ENCODE peak calls at places on chromosomes 4 and X, in eight cellular contexts. L is heart right ventricle; Z is endothelial cell of umbilical vein; R is bronchial epithelial cell; S is NB4; I is effector memory CD4-positive, alpha-beta T cell; K is left ventricle myocardium inferior; O is transverse colon. B is an unnamed sample.

GRCh38 chr4:88533088-88533790 is 9.7 kb upstream of the PYURF start:
- DNase-seq in I (no peak), L (no peak), S (no peak), O (no peak), K (no peak), R (peak), Z (peak), B (no peak)

GRCh38 chr4:13544556-13545393 is 467 bp upstream of the NKX3-2 start:
- DNase-seq in I (no peak), L (peak), R (peak), S (peak), Z (peak), K (peak), O (peak), B (peak)

GRCh38 chrX:97039363-97040029 is 155.8 kb downstream of the RPA4 start:
- DNase-seq in L (peak), Z (peak), I (no peak), R (peak), S (no peak), K (peak), O (peak), B (no peak)

GRCh38 chrX:48956728-48957414 is 536 bp downstream of the OTUD5 start:
- DNase-seq in R (no peak), O (peak), L (peak), K (no peak), I (peak), S (peak), Z (peak), B (no peak)

GRCh38 chrX:1182211-1182610 is 30.2 kb downstream of the CRLF2 start:
- DNase-seq in O (no peak), K (no peak), I (no peak), Z (no peak), S (no peak), R (no peak), L (no peak), B (no peak)

GRCh38 chr4:151095142-151095541 is 4.3 kb upstream of the RPS3A start:
- DNase-seq in I (no peak), Z (no peak), L (no peak), K (no peak), R (no peak), O (no peak), S (no peak), B (no peak)

GRCh38 chr4:40918330-40918729 is 168.6 kb downstream of the NSUN7 start:
- DNase-seq in S (no peak), R (peak), L (peak), I (no peak), Z (peak), O (peak), K (peak), B (no peak)

GRCh38 chr4:190020790-190021717 is 6.0 kb downstream of the FRG2 start:
- DNase-seq in O (peak), I (no peak), Z (no peak), K (no peak), S (no peak), R (peak), L (no peak), B (no peak)

GRCh38 chr4:110032603-110033002 is 119.9 kb downstream of the EGF start:
- DNase-seq in O (no peak), R (no peak), L (no peak), K (no peak), I (no peak), Z (no peak), S (peak), B (peak)

GRCh38 chr4:82774711-82775171 is 23.9 kb downstream of the SCD5 start:
- DNase-seq in R (no peak), Z (no peak), K (no peak), L (no peak), I (no peak), O (no peak), S (no peak), B (no peak)

GRCh38 chrX:131752493-131753198 is 208.8 kb downstream of the OR13H1 start:
- DNase-seq in O (peak), Z (no peak), K (no peak), I (no peak), R (no peak), L (no peak), S (no peak), B (no peak)

GRCh38 chrX:131746491-131746968 is 202.7 kb downstream of the OR13H1 start:
- DNase-seq in L (peak), Z (no peak), O (peak), K (no peak), I (no peak), R (no peak), S (no peak), B (no peak)

GRCh38 chrX:131745942-131746489 is 202.1 kb downstream of the OR13H1 start:
- DNase-seq in I (no peak), L (no peak), K (no peak), Z (no peak), S (no peak), O (no peak), R (no peak), B (no peak)

GRCh38 chrX:131747173-131747572 is 203.3 kb downstream of the OR13H1 start:
- DNase-seq in K (no peak), L (peak), O (peak), Z (no peak), I (no peak), R (no peak), S (no peak), B (no peak)
- H3K4me3 ChIP-seq in K (peak), L (no peak), O (no peak), Z (no peak), I (peak), R (no peak), S (no peak), B (no peak)

GRCh38 chr4:183658362-183659028 is 490 bp downstream of the RWDD4 start:
- DNase-seq in O (peak), K (peak), S (peak), I (no peak), L (no peak), Z (peak), R (peak), B (no peak)

GRCh38 chr4:183659919-183660318 is 826 bp downstream of the TRAPPC11 start:
- DNase-seq in Z (no peak), S (peak), O (no peak), I (no peak), L (no peak), R (peak), K (no peak), B (no peak)

GRCh38 chr4:183659029-183659870 is at the start of the genes RWDD4 and TRAPPC11:
- DNase-seq in S (peak), L (peak), R (peak), I (peak), Z (peak), O (peak), K (peak), B (peak)

DNA sequence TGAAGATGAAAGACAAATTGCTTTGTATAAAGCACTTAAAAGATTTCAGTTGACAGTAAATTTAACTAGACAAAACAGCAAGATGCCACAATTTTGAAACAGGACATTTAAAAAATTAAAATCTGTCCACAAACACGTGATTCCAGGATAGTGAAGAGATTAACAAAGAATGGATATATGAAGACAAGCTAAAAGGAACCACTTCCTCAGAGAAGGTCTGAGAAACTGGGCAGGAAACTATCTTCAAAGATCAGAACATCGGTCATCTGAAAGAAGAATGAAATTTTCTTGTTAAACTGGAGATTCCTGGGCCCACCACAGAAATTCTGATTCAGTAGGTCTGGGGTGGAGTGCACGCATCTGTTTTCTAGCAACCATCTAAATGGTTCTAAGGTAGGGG is 1.4 kb downstream of the RWDD4 start:
- DNase-seq in Z (no peak), I (no peak), O (no peak), R (no peak), K (no peak), S (peak), L (no peak), B (no peak)
- H3K4me3 ChIP-seq in Z (no peak), I (no peak), O (no peak), R (no peak), K (peak), S (peak), L (no peak), B (peak)

DNA sequence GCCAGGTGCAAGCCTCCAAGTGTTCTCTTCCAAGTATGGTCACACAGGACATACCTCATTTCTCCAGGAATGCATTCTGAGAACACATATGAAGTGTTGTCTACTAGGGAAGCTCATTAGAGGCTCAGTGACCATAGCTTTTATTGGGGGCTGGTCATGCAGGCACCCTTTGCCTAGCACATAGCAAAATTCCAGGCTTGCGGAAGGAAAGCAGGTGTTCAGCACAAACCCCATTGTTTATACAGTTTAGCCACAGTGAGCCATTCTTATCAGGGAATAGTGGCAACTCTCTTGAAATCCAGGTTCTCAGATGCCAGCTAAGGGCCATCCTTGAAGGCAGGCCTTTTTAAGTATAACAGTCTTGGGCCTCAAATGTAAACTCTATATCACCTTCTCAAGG is 339.4 kb upstream of the ZCCHC13 start:
- DNase-seq in I (no peak), S (no peak), Z (no peak), L (no peak), R (no peak), O (no peak), K (no peak), B (no peak)
- H3K4me3 ChIP-seq in I (no peak), S (no peak), Z (no peak), L (no peak), R (no peak), O (no peak), K (no peak), B (no peak)

DNA sequence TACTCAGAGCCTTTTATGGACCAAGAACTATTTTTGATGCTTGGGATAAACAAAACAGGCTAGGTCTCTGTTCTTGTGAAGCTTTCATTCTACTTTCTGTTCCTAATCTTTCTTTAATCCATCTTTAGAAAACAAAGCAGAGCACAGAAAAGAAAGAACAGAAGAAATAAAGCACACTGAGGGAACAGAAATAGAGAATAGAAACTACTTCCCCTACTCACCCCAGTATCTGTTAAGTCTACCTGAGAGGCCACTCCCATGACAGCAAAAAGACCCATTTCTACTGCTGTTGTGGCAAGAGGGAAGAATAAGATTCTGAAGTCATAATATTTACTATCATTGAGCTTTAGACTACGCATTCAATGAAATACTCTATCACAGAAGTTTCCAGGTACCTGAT is 9.2 kb downstream of the RFC1 start:
- DNase-seq in Z (no peak), K (no peak), I (no peak), O (no peak), L (no peak), S (peak), R (no peak), B (no peak)
- H3K4me3 ChIP-seq in Z (no peak), K (no peak), I (no peak), O (no peak), L (no peak), S (no peak), R (no peak), B (no peak)

DNA sequence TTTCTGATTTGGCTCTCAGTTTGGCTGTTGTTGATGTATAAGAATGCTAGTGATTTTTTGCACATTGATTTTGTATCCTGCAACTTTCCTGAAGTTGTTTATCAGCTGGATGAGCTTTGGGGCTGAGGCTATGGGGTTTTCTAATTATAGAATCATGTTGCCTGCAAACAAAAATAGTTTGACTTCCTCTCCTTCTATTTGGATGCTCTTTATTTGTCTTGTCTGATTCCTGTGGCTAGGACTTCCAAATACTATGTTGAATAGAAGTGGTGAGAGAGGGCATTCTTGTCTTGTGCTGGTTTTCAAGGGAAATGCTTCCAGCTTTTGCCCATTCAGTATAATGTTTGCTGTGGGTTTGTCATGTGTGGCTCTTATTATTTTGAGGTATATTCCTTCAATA is 734.7 kb upstream of the FAM241A start:
- DNase-seq in S (no peak), K (no peak), Z (no peak), L (no peak), I (no peak), O (no peak), R (no peak), B (no peak)
- H3K4me3 ChIP-seq in S (no peak), K (no peak), Z (no peak), L (no peak), I (no peak), O (no peak), R (no peak), B (no peak)

GRCh38 chr4:123546661-123547060 is 150.1 kb downstream of the SPRY1 start:
- DNase-seq in K (no peak), S (no peak), R (no peak), O (peak), I (no peak), Z (no peak), L (no peak), B (no peak)
- H3K4me3 ChIP-seq in K (no peak), S (no peak), R (no peak), O (no peak), I (no peak), Z (no peak), L (no peak), B (no peak)

GRCh38 chrX:133749951-133750350 is 235.4 kb downstream of the GPC3 start:
- DNase-seq in R (no peak), L (no peak), S (no peak), Z (no peak), I (no peak), O (no peak), K (no peak), B (no peak)

GRCh38 chrX:133754657-133755056 is 230.7 kb downstream of the GPC3 start:
- DNase-seq in K (no peak), L (no peak), Z (no peak), R (no peak), O (no peak), I (no peak), S (no peak), B (no peak)

GRCh38 chrX:133745361-133745760 is 240.0 kb downstream of the GPC3 start:
- DNase-seq in K (no peak), S (no peak), R (no peak), O (no peak), Z (no peak), I (no peak), L (no peak), B (no peak)

GRCh38 chrX:133746593-133746992 is 238.8 kb downstream of the GPC3 start:
- DNase-seq in O (no peak), Z (no peak), K (no peak), R (no peak), L (no peak), S (no peak), I (no peak), B (no peak)

DNA sequence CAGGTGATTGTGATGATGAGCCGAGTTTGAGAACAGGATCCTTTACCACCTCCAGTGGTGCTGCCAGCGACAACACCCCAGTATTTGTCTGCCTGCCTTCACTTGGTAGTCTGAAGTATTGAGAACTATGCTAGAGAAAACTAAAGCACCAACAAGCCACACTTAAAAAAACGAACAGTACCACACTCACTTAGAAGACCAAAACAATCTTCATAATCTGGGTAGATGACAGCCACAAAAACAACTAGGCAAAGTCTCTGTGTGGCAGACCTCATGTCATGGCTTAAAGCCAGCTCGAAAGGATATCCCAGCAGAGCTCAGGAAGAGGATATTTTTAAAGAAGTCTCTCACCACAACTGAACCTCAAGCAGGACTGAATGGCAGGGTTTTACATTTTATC is 236.0 kb downstream of the GPC3 start:
- DNase-seq in S (no peak), Z (no peak), O (no peak), R (no peak), I (no peak), K (no peak), L (no peak), B (no peak)
- H3K4me3 ChIP-seq in S (no peak), Z (no peak), O (no peak), R (no peak), I (no peak), K (no peak), L (no peak), B (no peak)

B was measured in esophagus muscularis mucosa.